ENCODE peak calls at places on chromosomes 6 and 20, in ten cellular contexts. S, G, H, J, D, W, L, N, X and M are unnamed samples.

GRCh38 chr20:45345104-45345936 is 2.9 kb downstream of the SDC4 start:
- DNase-seq in S (no peak), G (no peak), H (no peak), J (peak; percentile 90), D (peak; percentile 79), W (no peak), L (no peak), N (no peak), X (peak; percentile 80), M (peak; percentile 74)

GRCh38 chr6:131911951-131912350 is 39.2 kb downstream of the CCN2 start:
- DNase-seq in S (no peak), G (no peak), H (peak; percentile 58), J (no peak), D (no peak), W (no peak), L (no peak), N (peak; percentile 24), X (no peak), M (no peak)

GRCh38 chr20:1711826-1712601 is 54.4 kb upstream of the SIRPG start:
- DNase-seq in S (no peak), G (no peak), H (no peak), J (no peak), D (no peak), W (no peak), L (no peak), N (no peak), X (no peak), M (no peak)

GRCh38 chr6:958531-958930 is 265.6 kb upstream of the EXOC2 start:
- DNase-seq in S (no peak), G (no peak), H (peak; percentile 89), J (no peak), D (no peak), W (peak; percentile 19), L (no peak), N (peak; percentile 88), X (no peak), M (no peak)

GRCh38 chr6:154937306-154938244 is 57.5 kb upstream of the TIAM2 start:
- DNase-seq in S (no peak), G (no peak), H (peak; percentile 77), J (no peak), D (no peak), W (no peak), L (no peak), N (peak; percentile 70), X (no peak), M (no peak)

GRCh38 chr6:16635810-16636602 is 125.3 kb downstream of the ATXN1 start:
- DNase-seq in S (no peak), G (no peak), H (peak; percentile 66), J (no peak), D (no peak), W (no peak), L (no peak), N (peak; percentile 34), X (no peak), M (no peak)

GRCh38 chr6:48747040-48747439 is 636.0 kb upstream of the PTCHD4 start:
- DNase-seq in S (no peak), G (no peak), H (peak; percentile 43), J (no peak), D (no peak), W (no peak), L (no peak), N (peak; percentile 81), X (no peak), M (no peak)

GRCh38 chr6:16130437-16130891 is 1.6 kb downstream of the MYLIP start:
- DNase-seq in S (no peak), G (no peak), H (no peak), J (peak; percentile 68), D (peak; percentile 28), W (peak; percentile 28), L (no peak), N (no peak), X (no peak), M (peak; percentile 63)

GRCh38 chr6:133410628-133411027 is 169.5 kb downstream of the EYA4 start:
- DNase-seq in S (no peak), G (no peak), H (no peak), J (no peak), D (no peak), W (no peak), L (no peak), N (no peak), X (no peak), M (no peak)

GRCh38 chr20:23049933-23050838 is 714 bp upstream of the THBD start:
- DNase-seq in S (no peak), G (peak; percentile 21), H (no peak), J (peak; percentile 39), D (peak; percentile 81), W (peak; percentile 62), L (peak; percentile 65), N (peak; percentile 63), X (peak; percentile 65), M (peak; percentile 34)

GRCh38 chr20:61387961-61388360 is 135.9 kb downstream of the CDH4 start:
- DNase-seq in S (no peak), G (no peak), H (no peak), J (no peak), D (no peak), W (no peak), L (no peak), N (no peak), X (no peak), M (no peak)

GRCh38 chr6:4130357-4130987 is 4.9 kb downstream of the ECI2 start:
- DNase-seq in S (no peak), G (no peak), H (no peak), J (peak; percentile 66), D (no peak), W (no peak), L (no peak), N (no peak), X (peak; percentile 86), M (no peak)

GRCh38 chr6:128531696-128532095 is 11.3 kb upstream of the PTPRK start:
- DNase-seq in S (no peak), G (no peak), H (no peak), J (no peak), D (no peak), W (no peak), L (no peak), N (no peak), X (no peak), M (no peak)

GRCh38 chr6:128532827-128533226 is 12.4 kb upstream of the PTPRK start:
- DNase-seq in S (no peak), G (no peak), H (peak; percentile 55), J (no peak), D (no peak), W (no peak), L (no peak), N (peak; percentile 26), X (no peak), M (no peak)

GRCh38 chr6:128527375-128527774 is 7.0 kb upstream of the PTPRK start:
- DNase-seq in S (no peak), G (no peak), H (no peak), J (no peak), D (no peak), W (no peak), L (no peak), N (no peak), X (no peak), M (peak; percentile 19)

GRCh38 chr6:128528241-128528640 is 7.8 kb upstream of the PTPRK start:
- DNase-seq in S (no peak), G (no peak), H (no peak), J (no peak), D (no peak), W (no peak), L (no peak), N (no peak), X (no peak), M (no peak)

GRCh38 chr6:128532110-128532509 is 11.7 kb upstream of the PTPRK start:
- DNase-seq in S (no peak), G (no peak), H (no peak), J (no peak), D (no peak), W (no peak), L (no peak), N (no peak), X (no peak), M (no peak)
- H3K4me3 ChIP-seq in S (no peak overlapping the region), G (no peak overlapping the region), H (no peak overlapping the region), J (no peak overlapping the region), D (no peak overlapping the region), W (no peak overlapping the region), L (no peak overlapping the region), N (no peak overlapping the region), X (no peak overlapping the region), M (no peak overlapping the region)

DNA sequence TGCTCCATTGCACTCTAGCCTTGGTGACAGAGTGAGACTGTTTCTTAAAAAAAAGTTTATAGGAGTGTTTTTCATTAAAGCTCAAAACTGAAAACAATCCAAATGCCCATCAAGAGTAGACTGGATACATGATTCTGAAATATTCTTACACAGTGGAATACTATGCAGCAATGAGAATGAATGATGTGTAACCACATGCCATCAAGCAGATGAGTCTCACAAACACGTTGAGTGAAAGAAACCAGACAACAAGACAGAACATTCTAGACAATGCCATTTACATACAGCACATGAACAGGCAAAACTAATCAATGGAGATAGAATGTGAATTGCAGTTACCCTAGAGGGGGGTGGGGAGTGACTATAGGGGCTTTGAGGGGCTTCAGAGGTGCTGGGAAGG is 72.4 kb downstream of the TOX2 start:
- DNase-seq in S (no peak), G (no peak), H (no peak), J (no peak), D (no peak), W (no peak), L (no peak), N (no peak), X (no peak), M (no peak)
- TF ChIP-seq CTCF in S (no peak), G (no peak), H (no peak), J (no peak), D (no peak), W (no peak), L (no peak), N (no peak), X (no peak), M (no peak)

DNA sequence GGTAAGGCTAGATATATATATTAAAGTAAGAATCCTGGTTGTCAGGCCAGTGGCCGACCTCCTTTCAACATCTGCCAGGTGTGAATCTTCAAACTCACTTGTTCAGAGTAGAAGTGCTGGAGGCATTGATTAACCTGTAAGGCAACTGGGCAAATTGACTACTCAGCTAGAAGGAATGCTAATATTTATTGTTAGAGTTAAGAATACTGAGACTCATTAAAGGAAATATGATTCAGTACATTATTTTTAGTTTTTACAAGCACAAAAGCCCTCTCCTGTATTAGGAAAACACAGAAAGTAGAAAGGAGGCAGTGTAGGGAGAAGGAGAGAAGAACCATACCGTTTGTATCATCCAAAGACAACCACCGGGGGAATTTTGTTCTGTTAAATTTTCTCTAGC is 53.5 kb downstream of the RIPOR2 start:
- DNase-seq in S (no peak), G (no peak), H (peak; percentile 56), J (no peak), D (no peak), W (no peak), L (no peak), N (peak; percentile 36), X (no peak), M (no peak)
- H3K36me3 ChIP-seq in S (peaks cover 10% of the 10 kb centered on the region), G (no peaks in the 10 kb centered on the region), H (no peaks in the 10 kb centered on the region), J (no peaks in the 10 kb centered on the region), D (no peaks in the 10 kb centered on the region), W (no peaks in the 10 kb centered on the region), L (no peaks in the 10 kb centered on the region), N (no peaks in the 10 kb centered on the region), X (no peaks in the 10 kb centered on the region), M (no peaks in the 10 kb centered on the region)

DNA sequence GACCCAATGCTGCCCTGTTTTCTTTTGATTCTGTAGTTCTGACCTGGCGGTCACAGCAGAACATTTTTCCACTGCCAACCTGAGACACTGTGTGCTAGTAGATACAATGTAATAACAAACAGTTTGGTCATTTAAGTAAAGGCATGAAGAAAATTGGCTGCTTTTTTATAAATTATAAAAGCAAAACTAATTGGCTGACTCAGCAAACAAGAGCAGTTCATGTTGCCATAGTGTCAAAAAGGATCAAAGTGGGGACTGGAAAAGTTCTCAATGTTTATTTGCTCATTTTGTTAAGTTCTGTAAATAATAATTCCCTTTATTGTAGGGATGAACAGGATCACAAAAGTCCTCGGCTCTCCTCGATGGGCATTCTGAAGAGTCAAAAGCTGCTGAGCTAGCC is 599.5 kb downstream of the PKHD1 start:
- DNase-seq in S (no peak), G (no peak), H (no peak), J (no peak), D (no peak), W (no peak), L (no peak), N (no peak), X (no peak), M (no peak)
- H3K4me3 ChIP-seq in S (no peak overlapping the region), G (no peak overlapping the region), H (no peak overlapping the region), J (no peak overlapping the region), D (no peak overlapping the region), W (no peak overlapping the region), L (no peak overlapping the region), N (no peak overlapping the region), X (no peak overlapping the region), M (no peak overlapping the region)